ENCODE peak calls at places on chromosome 20, in four cellular contexts. F is ovary, W is A549, U is activated T-cell treated with anti-CD3 and anti-CD28 coated beads for 1 hour. G is an unnamed sample.

GRCh38 chr20:43894531-43894930 is 20.1 kb upstream of the TOX2 start:
- DNase-seq in W (no peak), U (no peak), F (no peak), G (no peak)

GRCh38 chr20:36132802-36133211 is 21.7 kb upstream of the EPB41L1 start:
- DNase-seq in W (no peak), U (no peak), F (no peak), G (no peak)

GRCh38 chr20:40692240-40693011 is 3.4 kb upstream of the MAFB start:
- DNase-seq in F (no peak), W (no peak), U (no peak), G (no peak)

GRCh38 chr20:40562031-40562430 is 127.0 kb downstream of the MAFB start:
- DNase-seq in U (no peak), W (no peak), F (no peak), G (no peak)

GRCh38 chr20:14441201-14441600 is 103.8 kb upstream of the FLRT3 start:
- DNase-seq in F (no peak), U (no peak), W (no peak), G (no peak)

GRCh38 chr20:39632757-39633156 is 670.6 kb downstream of the DHX35 start:
- DNase-seq in F (no peak), U (no peak), W (no peak), G (no peak)

GRCh38 chr20:34891166-34892062 is 15.0 kb downstream of the ACSS2 start:
- DNase-seq in F (no peak), W (no peak), U (no peak), G (no peak)

GRCh38 chr20:56715902-56716519 is 86.9 kb downstream of the TFAP2C start:
- DNase-seq in W (no peak), U (no peak), F (no peak), G (no peak)

GRCh38 chr20:11379257-11380011 is 538.3 kb upstream of the BTBD3 start:
- DNase-seq in F (no peak), W (no peak), U (no peak), G (no peak)

GRCh38 chr20:4795394-4795793 is 73.7 kb downstream of the PRND start:
- DNase-seq in U (no peak), W (peak), F (no peak), G (peak)

GRCh38 chr20:9112541-9113515 is 43.9 kb downstream of the PLCB4 start:
- DNase-seq in U (no peak), W (no peak), F (no peak), G (no peak)

GRCh38 chr20:4774209-4774608 is 52.5 kb downstream of the PRND start:
- DNase-seq in F (no peak), U (no peak), W (no peak), G (no peak)

GRCh38 chr20:54167909-54168872 is 5.6 kb downstream of the CYP24A1 start:
- DNase-seq in W (peak), F (no peak), U (no peak), G (peak)

GRCh38 chr20:19231359-19232035 is 19.1 kb downstream of the SLC24A3 start:
- DNase-seq in F (peak), W (no peak), U (no peak), G (no peak)

GRCh38 chr20:51522207-51522606 is 20.3 kb downstream of the NFATC2 start:
- DNase-seq in F (no peak), W (no peak), U (no peak), G (no peak)

GRCh38 chr20:42483694-42484303 is 705.9 kb downstream of the PTPRT start:
- DNase-seq in U (no peak), W (no peak), F (peak), G (no peak)

GRCh38 chr20:8131598-8132014 is 460 bp upstream of the PLCB1 start:
- DNase-seq in U (no peak), F (no peak), W (no peak), G (no peak)

GRCh38 chr20:49179368-49180277 is 8.5 kb downstream of the STAU1 start:
- DNase-seq in F (no peak), W (no peak), U (no peak), G (no peak)

GRCh38 chr20:31597483-31597858 is 7.6 kb upstream of the ID1 start:
- DNase-seq in U (no peak), F (no peak), W (no peak), G (no peak)

G was measured in 8988T.